ENCODE peak calls at places on chromosomes 4 and X, in six cellular contexts. M is IMR-90, H is endothelial cell, T is progenitor cell of endocrine pancreas, G is fibroblast of lung, W is dorsolateral prefrontal cortex. S is an unnamed sample.
A peak's percentile ranks its signal among the peaks of the same experiment; 100 is the strongest.

GRCh38 chr4:89727236-89727635 is 109.7 kb downstream of the SNCA start:
- DNase-seq in G (no peak), M (no peak), H (no peak), T (no peak), W (no peak), S (no peak)

GRCh38 chr4:70544279-70544870 is 26.0 kb downstream of the AMTN start:
- DNase-seq in W (no peak), H (peak; percentile 9), T (no peak), M (peak; percentile 10), G (peak; percentile 9), S (no peak)

GRCh38 chr4:952881-953573 is 20.3 kb downstream of the DGKQ start:
- DNase-seq in W (no peak), G (no peak), H (no peak), T (no peak), M (no peak), S (no peak)

GRCh38 chrX:136209016-136209738 is 42.0 kb downstream of the MAP7D3 start:
- DNase-seq in T (no peak), G (peak; percentile 45), H (peak; percentile 34), W (no peak), M (peak; percentile 56), S (no peak)

GRCh38 chrX:55546956-55547355 is 57.3 kb upstream of the USP51 start:
- DNase-seq in G (no peak), W (no peak), H (no peak), T (no peak), M (no peak), S (no peak)

GRCh38 chr4:26028793-26029511 is 114.9 kb downstream of the SMIM20 start:
- DNase-seq in W (no peak), H (peak; percentile 88), M (peak; percentile 58), T (peak; percentile 85), G (peak; percentile 57), S (no peak)

GRCh38 chr4:164204434-164204833 is 549.5 kb upstream of the SMIM31 start:
- DNase-seq in T (no peak), G (peak; percentile 97), W (no peak), H (no peak), M (peak; percentile 12), S (no peak)

GRCh38 chr4:167897116-167897515 is 195.2 kb upstream of the ANXA10 start:
- DNase-seq in W (no peak), H (peak; percentile 75), T (peak; percentile 18), G (peak; percentile 80), M (peak; percentile 63), S (no peak)

GRCh38 chr4:76238701-76239100 is 12.8 kb upstream of the FAM47E start:
- DNase-seq in M (no peak), T (no peak), H (no peak), G (no peak), W (no peak), S (no peak)

GRCh38 chr4:3690576-3691152 is 75.5 kb upstream of the ADRA2C start:
- DNase-seq in M (no peak), W (no peak), H (no peak), T (no peak), G (no peak), S (no peak)

GRCh38 chr4:183788308-183788707 is 116.8 kb upstream of the STOX2 start:
- DNase-seq in T (no peak), W (no peak), G (no peak), M (no peak), H (no peak), S (no peak)

GRCh38 chr4:128163177-128164117 is 102.3 kb downstream of the LARP1B start:
- DNase-seq in W (no peak), H (no peak), G (peak; percentile 86), T (no peak), M (peak; percentile 87), S (no peak)

GRCh38 chrX:153873282-153874090 is 12.5 kb downstream of the L1CAM start:
- DNase-seq in M (no peak), W (no peak), G (no peak), T (no peak), H (no peak), S (no peak)

GRCh38 chrX:18758166-18758932 is 50.9 kb downstream of the PPEF1 start:
- DNase-seq in M (no peak), H (no peak), G (no peak), T (no peak), W (no peak), S (no peak)

GRCh38 chr4:137635596-137635995 is 103.3 kb upstream of the PCDH18 start:
- DNase-seq in M (no peak), G (no peak), T (no peak), W (no peak), H (no peak), S (no peak)

GRCh38 chr4:2266181-2266580 is 4.3 kb upstream of the MXD4 start:
- DNase-seq in M (no peak), T (no peak), W (no peak), H (no peak), G (peak; percentile 40), S (no peak)

GRCh38 chrX:123626962-123627361 is 105.9 kb downstream of the THOC2 start:
- DNase-seq in M (peak; percentile 68), H (no peak), G (peak; percentile 87), T (no peak), W (no peak), S (no peak)

GRCh38 chr4:189835505-189835904 is 105.2 kb upstream of the FRG1 start:
- DNase-seq in W (no peak), H (no peak), G (no peak), M (peak; percentile 2), T (no peak), S (no peak)

GRCh38 chr4:153045111-153045982 is 109.2 kb downstream of the FHDC1 start:
- DNase-seq in G (peak; percentile 42), H (no peak), T (no peak), W (no peak), M (no peak), S (no peak)

GRCh38 chr4:55078987-55079386 is 46.4 kb downstream of the KDR start:
- DNase-seq in H (no peak), T (no peak), W (no peak), M (peak; percentile 12), G (peak; percentile 88), S (no peak)

GRCh38 chrX:3526084-3526483 is 179.6 kb upstream of the MXRA5 start:
- DNase-seq in W (no peak), H (no peak), G (peak; percentile 72), M (peak; percentile 65), T (no peak), S (no peak)

GRCh38 chr4:123618606-123619005 is 222.0 kb downstream of the SPRY1 start:
- DNase-seq in T (no peak), G (no peak), H (no peak), W (no peak), M (no peak), S (no peak)

GRCh38 chrX:136166221-136166855 is 19.0 kb downstream of the FHL1 start:
- DNase-seq in H (no peak), W (no peak), T (no peak), G (peak; percentile 40), M (peak; percentile 55), S (no peak)

GRCh38 chr4:62023633-62024032 is 823.5 kb downstream of the ADGRL3 start:
- DNase-seq in G (no peak), M (no peak), H (no peak), W (no peak), T (no peak), S (no peak)

DNA sequence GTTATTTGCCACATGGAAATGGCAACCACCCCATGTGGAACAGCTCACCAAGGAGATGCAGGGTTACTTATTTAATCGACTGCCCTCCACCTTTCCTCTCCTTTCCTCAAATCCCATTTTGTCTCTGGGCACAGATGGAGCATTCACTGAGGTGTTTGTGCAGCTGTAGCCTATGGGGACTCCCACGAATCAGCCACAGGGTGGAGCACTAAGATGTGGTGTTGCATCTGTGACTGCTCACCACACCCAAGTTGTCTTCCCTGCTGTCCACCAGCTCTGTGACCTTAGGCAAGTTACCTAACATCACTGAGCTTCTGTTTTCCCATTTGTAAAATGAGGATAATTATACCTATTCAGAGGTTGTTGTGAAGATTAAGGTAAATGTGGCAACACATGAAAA is 252.4 kb upstream of the CPEB2 start:
- DNase-seq in W (peak; percentile 52), M (no peak), T (no peak), G (peak; percentile 5), H (no peak), S (no peak)
- TF ChIP-seq CTCF in W (peak; percentile 39), M (no peak), T (peak; percentile 24), G (peak; percentile 11), H (no peak), S (no peak)

DNA sequence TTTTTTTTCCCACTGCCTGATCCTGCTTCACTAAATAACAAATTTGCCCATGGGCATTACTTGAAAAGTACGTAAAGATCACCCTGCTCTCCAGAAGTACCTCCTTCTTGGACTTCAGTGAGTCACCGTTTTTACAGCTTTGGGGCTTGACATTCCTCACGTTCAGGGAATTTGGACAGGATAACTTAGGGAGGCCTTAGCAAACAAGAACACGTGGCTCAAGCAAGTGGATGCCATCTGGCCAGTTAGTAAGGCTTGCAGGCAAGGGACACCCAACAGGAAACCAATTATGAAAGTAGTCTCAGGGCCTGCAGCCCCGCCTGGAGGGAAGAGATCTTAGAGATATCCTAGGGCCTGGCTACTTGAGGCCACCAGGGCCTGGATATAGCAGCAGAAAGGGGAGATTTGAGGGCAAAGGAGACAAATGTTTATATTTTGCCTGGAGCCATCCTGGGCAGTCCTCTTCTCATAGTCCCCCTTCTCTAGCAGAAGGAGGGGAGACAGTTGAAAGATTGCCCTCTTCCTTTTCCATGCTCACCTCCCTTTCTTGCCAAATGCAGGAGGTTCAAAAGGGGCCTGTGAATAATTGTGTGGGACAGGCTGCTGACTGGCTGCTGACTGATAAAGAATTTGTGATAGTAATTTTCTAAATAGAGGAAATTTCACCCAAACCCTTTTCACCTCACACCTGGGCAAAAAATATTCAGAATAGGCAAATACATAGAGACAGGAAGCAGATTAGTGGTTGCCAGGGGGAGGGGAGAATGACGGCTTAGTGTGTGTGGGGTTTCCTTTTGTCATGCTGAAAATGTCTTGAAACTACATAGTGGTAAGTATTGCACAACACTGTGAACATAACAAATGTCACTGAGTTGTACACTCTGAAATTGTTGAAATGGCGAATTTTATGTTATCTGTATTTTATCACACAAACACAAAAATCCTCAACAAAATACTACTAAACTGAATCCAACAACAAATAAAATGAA is 60.4 kb upstream of the PLAC1 start:
- DNase-seq in G (peak; percentile 95), T (no peak), W (no peak), M (peak; percentile 95), H (no peak), S (no peak)
- TF ChIP-seq CTCF in G (no peak), T (no peak), W (no peak), M (no peak), H (no peak), S (no peak)

DNA sequence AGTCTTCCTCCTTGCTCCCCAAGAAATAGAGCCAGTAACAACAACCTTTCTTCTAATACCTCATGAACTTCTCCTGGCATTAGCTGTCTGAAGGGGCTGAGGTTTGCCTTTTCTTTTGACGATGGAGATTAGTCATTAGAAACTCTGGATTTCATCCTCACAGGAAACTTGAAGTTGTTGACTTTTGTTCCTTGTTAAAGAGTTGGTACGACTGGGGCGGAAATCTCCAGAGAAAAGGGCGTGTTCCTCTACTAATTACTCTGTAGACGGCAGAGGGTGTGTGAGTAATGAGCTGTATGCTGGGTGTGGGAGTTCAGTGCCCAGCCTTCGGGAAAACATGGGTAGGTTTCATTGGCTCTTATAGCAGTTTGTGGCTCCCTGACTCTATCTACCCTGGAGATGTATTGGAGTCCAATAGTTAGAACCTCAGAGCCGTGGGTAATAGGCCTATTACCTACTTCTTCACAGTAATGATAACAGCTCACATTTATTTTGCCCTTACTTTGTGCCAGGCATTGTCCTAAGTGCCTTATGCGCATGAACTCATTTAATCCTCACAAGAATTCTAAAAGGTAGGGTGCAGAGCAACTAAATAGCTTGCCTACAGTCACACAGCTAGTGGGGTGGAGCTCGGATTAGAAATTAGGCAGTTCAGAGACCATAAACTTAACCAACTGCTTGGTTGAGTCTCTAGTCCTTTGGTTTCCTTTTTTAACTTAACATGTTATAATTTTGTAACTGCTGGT is 23.4 kb downstream of the TMEM164 start:
- DNase-seq in W (no peak), T (no peak), H (no peak), M (no peak), G (peak; percentile 71), S (no peak)
- TF ChIP-seq CTCF in W (no peak), T (no peak), H (no peak), M (no peak), G (no peak), S (no peak)

GRCh38 chr4:105967058-105967658 is 71.9 kb downstream of the NPNT start:
- DNase-seq in M (no peak), H (no peak), W (no peak), G (no peak), T (peak; percentile 9), S (no peak)
- TF ChIP-seq CTCF in M (no peak), H (no peak), W (no peak), G (no peak), T (no peak), S (no peak)